ENCODE peak calls at places on chromosomes 1 and 21, in seven cellular contexts. P, S, C, D, V, R and G are unnamed samples.

GRCh38 chr21:32826317-32827167 is 55.0 kb upstream of the PAXBP1 start:
- DNase-seq in P (peak; percentile 75), S (peak; percentile 31), C (peak; percentile 3), D (peak; percentile 23), V (peak; percentile 35), R (no peak), G (peak; percentile 58)

GRCh38 chr1:26022994-26023393 is 1.4 kb downstream of the EXTL1 start:
- DNase-seq in P (no peak), S (no peak), C (no peak), D (no peak), V (no peak), R (no peak), G (no peak)

GRCh38 chr1:12426030-12426429 is 192.0 kb downstream of the DHRS3 start:
- DNase-seq in P (no peak), S (no peak), C (no peak), D (no peak), V (no peak), R (no peak), G (no peak)

GRCh38 chr1:207841318-207841717 is 69.6 kb downstream of the CD34 start:
- DNase-seq in P (no peak), S (no peak), C (no peak), D (no peak), V (no peak), R (no peak), G (no peak)

GRCh38 chr1:47558601-47559593 is 121.1 kb downstream of the FOXD2 start:
- DNase-seq in P (no peak), S (no peak), C (no peak), D (peak; percentile 64), V (no peak), R (no peak), G (peak; percentile 28)

GRCh38 chr1:31714442-31715096 is 10.8 kb upstream of the COL16A1 start:
- DNase-seq in P (peak; percentile 65), S (no peak), C (no peak), D (peak; percentile 35), V (no peak), R (no peak), G (peak; percentile 27)

GRCh38 chr1:156805766-156806511 is 10.7 kb downstream of the SH2D2A start:
- DNase-seq in P (no peak), S (peak; percentile 88), C (no peak), D (no peak), V (no peak), R (no peak), G (no peak)

GRCh38 chr1:184194251-184194650 is 142.7 kb downstream of the TSEN15 start:
- DNase-seq in P (no peak), S (no peak), C (no peak), D (no peak), V (no peak), R (no peak), G (no peak)

GRCh38 chr1:236848274-236848925 is 53.3 kb downstream of the MTR start:
- DNase-seq in P (no peak), S (no peak), C (no peak), D (no peak), V (no peak), R (no peak), G (no peak)

GRCh38 chr1:61224609-61225008 is 142.2 kb downstream of the NFIA start:
- DNase-seq in P (no peak), S (no peak), C (no peak), D (no peak), V (no peak), R (no peak), G (no peak)

GRCh38 chr1:94773296-94773809 is 46.8 kb upstream of the SLC44A3 start:
- DNase-seq in P (no peak), S (no peak), C (no peak), D (no peak), V (no peak), R (no peak), G (no peak)

GRCh38 chr1:154170547-154171221 is 15.8 kb upstream of the NUP210L start:
- DNase-seq in P (no peak), S (no peak), C (peak; percentile 16), D (no peak), V (peak; percentile 61), R (peak; percentile 56), G (no peak)

GRCh38 chr1:12618661-12619395 is 818 bp upstream of the DHRS3 start:
- DNase-seq in P (peak; percentile 98), S (peak; percentile 81), C (peak; percentile 41), D (no peak), V (peak; percentile 61), R (peak; percentile 67), G (peak; percentile 14)

GRCh38 chr21:37412603-37413360 is 46.2 kb downstream of the DYRK1A start:
- DNase-seq in P (no peak), S (peak; percentile 23), C (no peak), D (no peak), V (no peak), R (no peak), G (no peak)

GRCh38 chr1:210321131-210321530 is 7.6 kb upstream of the HHAT start:
- DNase-seq in P (no peak), S (no peak), C (no peak), D (no peak), V (no peak), R (no peak), G (no peak)

GRCh38 chr1:227890451-227891222 is 57.1 kb downstream of the WNT9A start:
- DNase-seq in P (no peak), S (no peak), C (peak; percentile 1), D (no peak), V (no peak), R (no peak), G (no peak)

GRCh38 chr1:240245629-240246020 is 153.9 kb downstream of the FMN2 start:
- DNase-seq in P (no peak), S (peak; percentile 43), C (no peak), D (no peak), V (no peak), R (no peak), G (no peak)

GRCh38 chr21:23016617-23017016 is 2018.4 kb downstream of the NCAM2 start:
- DNase-seq in P (peak; percentile 29), S (no peak), C (no peak), D (peak; percentile 10), V (no peak), R (no peak), G (no peak)

GRCh38 chr1:211843507-211844298 is 13.1 kb upstream of the LPGAT1 start:
- DNase-seq in P (no peak), S (no peak), C (no peak), D (no peak), V (no peak), R (no peak), G (no peak)

GRCh38 chr1:9787702-9788101 is 36.1 kb downstream of the CLSTN1 start:
- DNase-seq in P (no peak), S (no peak), C (peak; percentile 10), D (no peak), V (peak; percentile 35), R (peak; percentile 34), G (no peak)

GRCh38 chr1:20169932-20170331 is 16.0 kb upstream of the UBXN10 start:
- DNase-seq in P (no peak), S (no peak), C (no peak), D (no peak), V (no peak), R (no peak), G (no peak)

GRCh38 chr1:178311164-178311563 is 185.6 kb downstream of the CLEC20A start:
- DNase-seq in P (no peak), S (no peak), C (no peak), D (no peak), V (no peak), R (no peak), G (no peak)

GRCh38 chr1:155326659-155327058 is 6.0 kb downstream of the RUSC1 start:
- DNase-seq in P (no peak), S (no peak), C (no peak), D (no peak), V (no peak), R (no peak), G (no peak)

GRCh38 chr1:59171788-59172187 is 125.1 kb upstream of the FGGY start:
- DNase-seq in P (no peak), S (no peak), C (no peak), D (no peak), V (no peak), R (no peak), G (no peak)

GRCh38 chr1:20076695-20077461 is 6.9 kb downstream of the PLA2G5 start:
- DNase-seq in P (no peak), S (no peak), C (no peak), D (no peak), V (no peak), R (no peak), G (no peak)

GRCh38 chr1:210377934-210378333 is 49.2 kb downstream of the HHAT start:
- DNase-seq in P (no peak), S (no peak), C (no peak), D (no peak), V (no peak), R (no peak), G (no peak)

GRCh38 chr1:54359393-54360162 is 46.6 kb downstream of the SSBP3 start:
- DNase-seq in P (no peak), S (no peak), C (no peak), D (no peak), V (no peak), R (peak; percentile 21), G (no peak)

GRCh38 chr1:192702212-192702993 is 66.5 kb downstream of the RGS13 start:
- DNase-seq in P (peak; percentile 7), S (peak; percentile 57), C (no peak), D (no peak), V (no peak), R (no peak), G (no peak)

GRCh38 chr1:184487561-184488200 is 100.9 kb downstream of the C1orf21 start:
- DNase-seq in P (no peak), S (no peak), C (no peak), D (no peak), V (no peak), R (no peak), G (no peak)

GRCh38 chr1:201139306-201139705 is 12.3 kb upstream of the ASCL5 start:
- DNase-seq in P (no peak), S (no peak), C (no peak), D (no peak), V (no peak), R (no peak), G (no peak)

GRCh38 chr21:29656504-29657227 is 283.1 kb downstream of the GRIK1 start:
- DNase-seq in P (peak; percentile 57), S (peak; percentile 33), C (no peak), D (no peak), V (no peak), R (no peak), G (no peak)

GRCh38 chr21:42724226-42724920 is 71.0 kb downstream of the PDE9A start:
- DNase-seq in P (peak; percentile 100), S (peak; percentile 43), C (no peak), D (no peak), V (no peak), R (no peak), G (no peak)

GRCh38 chr1:42379794-42380616 is 587 bp upstream of the RIMKLA start:
- DNase-seq in P (peak; percentile 35), S (no peak), C (no peak), D (peak; percentile 89), V (no peak), R (no peak), G (peak; percentile 75)

GRCh38 chr1:9589144-9589718 is 520 bp downstream of the TMEM201 start:
- DNase-seq in P (peak; percentile 34), S (peak; percentile 7), C (peak; percentile 29), D (no peak), V (peak; percentile 25), R (no peak), G (peak; percentile 2)